ENCODE peak calls at places on chromosomes 13 and 19, in seven cellular contexts. M is neuronal stem cell, N is H9, S is mesendoderm, E is mesenchymal stem cell, D is H1, R is trophoblast cell. G is an unnamed sample.

GRCh38 chr19:376111-376470 is 31.5 kb upstream of the MIER2 start:
- DNase-seq in M (no peak), N (no peak), S (no peak), E (no peak), D (no peak), R (no peak), G (no peak)

GRCh38 chr19:40347476-40348124 is 597 bp downstream of the C19orf47 start:
- DNase-seq in M (no peak), N (no peak), S (no peak), E (peak), D (no peak), R (no peak), G (no peak)

GRCh38 chr19:47274071-47274890 is at the start of gene INAFM1:
- DNase-seq in M (peak), N (peak), S (peak), E (peak), D (peak), R (peak), G (peak)

GRCh38 chr19:812049-812816 is 9.5 kb downstream of the PLPPR3 start:
- DNase-seq in M (no peak), N (no peak), S (no peak), E (no peak), D (peak), R (no peak), G (no peak)

GRCh38 chr13:18952225-18953016 is 229.2 kb downstream of the TUBA3C start:
- DNase-seq in M (no peak), N (no peak), S (no peak), E (no peak), D (no peak), R (no peak), G (no peak)

GRCh38 chr13:29059837-29060236 is 239.7 kb downstream of the MTUS2 start:
- DNase-seq in M (no peak), N (no peak), S (no peak), E (no peak), D (no peak), R (no peak), G (no peak)

GRCh38 chr13:112363867-112364528 is 12.2 kb upstream of the SPACA7 start:
- DNase-seq in M (no peak), N (peak), S (no peak), E (no peak), D (no peak), R (no peak), G (no peak)

GRCh38 chr13:36549771-36550170 is 117.5 kb downstream of the CCNA1 start:
- DNase-seq in M (peak), N (no peak), S (no peak), E (no peak), D (no peak), R (no peak), G (no peak)

DNA sequence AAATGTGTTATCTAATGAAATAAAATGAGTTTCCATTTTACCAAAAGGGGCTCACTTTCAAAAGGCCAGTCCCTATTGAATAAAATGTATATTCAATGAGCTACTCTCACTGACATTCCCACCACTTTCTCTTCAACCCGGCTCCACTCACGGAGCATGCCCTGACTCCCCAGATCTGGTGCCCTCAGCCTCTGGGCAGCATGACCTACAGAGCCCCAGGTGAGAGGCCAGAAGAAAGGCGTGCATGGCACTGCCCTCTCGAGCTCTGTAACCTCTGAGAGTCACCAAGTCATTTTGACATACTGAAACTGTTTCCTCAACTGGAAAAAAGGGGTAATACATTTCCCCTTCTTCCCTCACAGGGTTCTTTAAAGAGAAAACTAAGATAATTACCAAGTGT is 25.2 kb upstream of the SIAH3 start:
- DNase-seq in M (no peak), N (no peak), S (no peak), E (no peak), D (no peak), R (no peak), G (no peak)
- H2AK5ac ChIP-seq in M (no peak), N (no peak), S (no peak), E (no peak), D (no peak), R (no peak), G (no peak)

DNA sequence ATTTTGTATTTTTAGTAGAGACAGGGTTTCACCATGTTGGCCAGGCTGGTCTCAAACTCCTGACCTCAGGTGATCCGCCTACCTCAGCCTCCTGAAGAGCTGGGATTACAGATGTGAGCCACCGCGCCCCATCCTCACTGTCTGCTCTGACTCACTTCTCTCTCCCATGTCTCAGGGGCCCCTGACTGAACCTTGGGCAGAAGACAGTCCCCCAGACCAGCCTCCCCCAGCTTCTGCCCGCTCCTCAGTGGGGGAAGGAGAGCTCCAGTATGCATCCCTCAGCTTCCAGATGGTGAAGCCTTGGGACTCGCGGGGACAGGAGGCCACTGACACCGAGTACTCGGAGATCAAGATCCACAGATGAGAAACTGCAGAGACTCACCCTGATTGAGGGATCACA is 5.0 kb downstream of the SIGLEC9 start:
- DNase-seq in M (no peak), N (no peak), S (no peak), E (peak), D (no peak), R (no peak), G (no peak)
- H2AK5ac ChIP-seq in M (no peak), N (no peak), S (no peak), E (no peak), D (no peak), R (no peak), G (no peak)

GRCh38 chr13:59304596-59304995 is 859.1 kb downstream of the DIAPH3 start:
- DNase-seq in M (no peak), N (no peak), S (no peak), E (no peak), D (no peak), R (no peak), G (no peak)

GRCh38 chr13:59300347-59301165 is 863.2 kb downstream of the DIAPH3 start:
- DNase-seq in M (no peak), N (no peak), S (no peak), E (no peak), D (no peak), R (no peak), G (no peak)

GRCh38 chr13:59299584-59299983 is 864.1 kb downstream of the DIAPH3 start:
- DNase-seq in M (no peak), N (no peak), S (no peak), E (no peak), D (no peak), R (no peak), G (no peak)

GRCh38 chr13:59303433-59303832 is 860.3 kb downstream of the DIAPH3 start:
- DNase-seq in M (no peak), N (no peak), S (no peak), E (no peak), D (no peak), R (no peak), G (no peak)

GRCh38 chr13:59301166-59301551 is 862.6 kb downstream of the DIAPH3 start:
- DNase-seq in M (no peak), N (no peak), S (no peak), E (no peak), D (no peak), R (no peak), G (no peak)
- H2AK5ac ChIP-seq in M (no peak), N (no peak), S (no peak), E (no peak), D (no peak), R (no peak), G (no peak)

GRCh38 chr13:59352600-59352999 is 811.1 kb downstream of the DIAPH3 start:
- DNase-seq in M (no peak), N (no peak), S (peak), E (no peak), D (no peak), R (no peak), G (no peak)
- H2AK5ac ChIP-seq in M (no peak), N (no peak), S (no peak), E (no peak), D (no peak), R (no peak), G (no peak)

G was measured in IMR-90.